ENCODE peak calls at places on chromosome 18, in ten cellular contexts. Q is breast epithelium; E is CD8-positive, alpha-beta T cell; A is right atrium auricular region; J is tibial artery; K is thyroid gland; T is adrenal gland; I is lung; O is H9; X is neural progenitor cell. Z is an unnamed sample.

GRCh38 chr18:54210463-54210862 is 14.0 kb downstream of the MBD2 start:
- DNase-seq in Q (no peak), E (no peak), A (no peak), J (no peak), K (no peak), T (no peak), I (no peak), O (no peak), X (no peak), Z (no peak)

GRCh38 chr18:10560457-10561045 is 34.7 kb downstream of the NAPG start:
- DNase-seq in Q (peak; percentile 69), E (peak; percentile 21), A (peak; percentile 88), J (peak; percentile 79), K (peak; percentile 88), T (peak; percentile 85), I (peak; percentile 76), O (peak; percentile 82), X (peak; percentile 83), Z (peak; percentile 52)

GRCh38 chr18:6145645-6146308 is 250.5 kb upstream of the TMEM200C start:
- DNase-seq in Q (no peak), E (no peak), A (no peak), J (no peak), K (peak; percentile 94), T (no peak), I (no peak), O (peak; percentile 33), X (no peak), Z (no peak)

GRCh38 chr18:22214731-22215528 is 45.5 kb downstream of the GATA6 start:
- DNase-seq in Q (no peak), E (no peak), A (no peak), J (no peak), K (no peak), T (no peak), I (no peak), O (no peak), X (no peak), Z (peak; percentile 71)

GRCh38 chr18:27400001-27400400 is 214.9 kb upstream of the CHST9 start:
- DNase-seq in Q (no peak), E (no peak), A (no peak), J (no peak), K (no peak), T (no peak), I (no peak), O (peak; percentile 84), X (peak; percentile 37), Z (no peak)

GRCh38 chr18:26133652-26134051 is at the start of gene PSMA8:
- DNase-seq in Q (no peak), E (peak; percentile 10), A (no peak), J (no peak), K (peak; percentile 12), T (no peak), I (no peak), O (peak; percentile 65), X (peak; percentile 17), Z (no peak)

GRCh38 chr18:67483237-67483636 is 33.3 kb downstream of the DSEL start:
- DNase-seq in Q (no peak), E (no peak), A (no peak), J (no peak), K (peak; percentile 64), T (no peak), I (no peak), O (no peak), X (peak; percentile 12), Z (no peak)

GRCh38 chr18:46167971-46168370 is 63.8 kb downstream of the HAUS1 start:
- DNase-seq in Q (no peak), E (no peak), A (no peak), J (no peak), K (no peak), T (no peak), I (peak; percentile 32), O (no peak), X (no peak), Z (no peak)

GRCh38 chr18:53625997-53626599 is 598.4 kb downstream of the MBD2 start:
- DNase-seq in Q (no peak), E (no peak), A (no peak), J (no peak), K (no peak), T (no peak), I (no peak), O (peak; percentile 41), X (no peak), Z (no peak)

GRCh38 chr18:23883277-23883790 is 131.2 kb upstream of the TTC39C start:
- DNase-seq in Q (peak; percentile 84), E (no peak), A (no peak), J (peak; percentile 77), K (no peak), T (no peak), I (no peak), O (no peak), X (no peak), Z (peak; percentile 86)

GRCh38 chr18:9449580-9449979 is 25.7 kb upstream of the RALBP1 start:
- DNase-seq in Q (no peak), E (no peak), A (no peak), J (no peak), K (no peak), T (no peak), I (no peak), O (no peak), X (peak; percentile 11), Z (no peak)

GRCh38 chr18:79545255-79545654 is 134.3 kb upstream of the CTDP1 start:
- DNase-seq in Q (no peak), E (no peak), A (no peak), J (peak; percentile 57), K (no peak), T (no peak), I (no peak), O (no peak), X (no peak), Z (no peak)

GRCh38 chr18:79111483-79111882 is 42.3 kb downstream of the ATP9B start:
- DNase-seq in Q (no peak), E (no peak), A (no peak), J (no peak), K (no peak), T (no peak), I (no peak), O (no peak), X (no peak), Z (no peak)

DNA sequence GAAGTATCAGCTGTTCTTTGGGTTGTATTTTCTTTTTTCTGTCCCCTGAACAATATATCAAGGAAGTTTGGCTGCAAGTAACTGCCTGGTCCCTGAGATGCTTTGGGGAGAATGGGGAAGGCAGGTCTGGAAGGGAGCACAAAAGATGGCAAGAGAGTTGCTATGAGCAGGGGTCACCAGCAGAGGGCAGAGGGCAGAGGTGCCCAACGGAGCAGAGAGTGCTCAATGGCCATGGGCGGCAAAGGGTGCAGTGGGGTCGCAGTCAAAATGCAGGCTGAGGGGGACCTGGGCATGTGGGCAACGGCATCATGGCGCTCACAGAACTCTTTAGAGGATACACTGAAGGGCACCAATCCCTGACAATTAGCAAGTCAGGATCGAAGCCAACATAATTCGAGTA is 107.7 kb upstream of the ATP8B1 start:
- DNase-seq in Q (no peak), E (no peak), A (no peak), J (no peak), K (no peak), T (no peak), I (no peak), O (peak; percentile 73), X (peak; percentile 31), Z (no peak)
- TF ChIP-seq CTCF in Q (no peak), E (no peak), A (no peak), J (no peak), K (no peak), T (no peak), I (no peak), O (peak; percentile 73), X (peak; percentile 59), Z (peak; percentile 50)

DNA sequence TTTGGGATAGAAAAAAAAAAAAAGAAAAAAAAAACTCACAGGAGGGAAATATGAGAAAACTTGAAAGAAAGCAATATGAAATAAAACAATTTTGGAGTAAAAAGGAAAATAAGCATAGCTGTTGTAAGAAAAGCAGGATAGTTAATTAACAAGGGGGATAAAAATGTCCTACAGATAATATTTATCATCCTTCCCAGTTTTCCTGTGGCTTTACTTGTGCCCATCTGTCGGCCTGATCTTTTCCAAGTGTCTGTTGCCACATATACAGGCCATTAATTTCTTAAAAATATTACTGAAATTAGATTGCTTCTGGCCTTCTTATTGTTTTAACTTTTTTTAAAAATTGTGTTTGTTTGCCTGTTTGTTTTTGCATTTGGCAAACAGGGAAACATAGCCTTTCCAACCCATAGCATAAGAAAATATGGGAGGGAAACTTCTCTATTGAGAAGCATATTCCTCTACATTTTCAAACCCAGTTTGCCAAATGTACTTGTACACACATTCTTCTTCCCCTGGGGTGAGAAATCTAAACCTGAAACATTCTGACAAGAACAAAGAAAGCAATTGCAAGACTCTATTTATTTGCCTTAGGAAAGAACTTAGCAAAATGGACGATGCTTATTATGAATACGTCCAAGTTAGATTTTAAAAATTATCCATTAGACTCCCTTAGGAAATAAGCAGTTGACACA is 272.3 kb downstream of the CDH20 start:
- DNase-seq in Q (no peak), E (no peak), A (no peak), J (no peak), K (no peak), T (no peak), I (no peak), O (no peak), X (no peak), Z (no peak)
- H3K27ac ChIP-seq in Q (peak overlapping the region; percentile 64), E (no peak overlapping the region), A (peak overlapping the region; percentile 87), J (peak overlapping the region; percentile 41), K (peak overlapping the region; percentile 56), T (peak overlapping the region; percentile 84), I (peak overlapping the region; percentile 43), O (no peak overlapping the region), X (no peak overlapping the region), Z (peak overlapping the region; percentile 49)

GRCh38 chr18:13264986-13265900 is 46.7 kb downstream of the LDLRAD4 start:
- DNase-seq in Q (peak; percentile 13), E (no peak), A (peak; percentile 56), J (no peak), K (no peak), T (no peak), I (no peak), O (no peak), X (no peak), Z (no peak)
- H3K4me1 ChIP-seq in Q (peaks cover 46% of the 10 kb centered on the region), E (peaks cover 52% of the 10 kb centered on the region), A (peaks cover 94% of the 10 kb centered on the region), J (peaks cover 89% of the 10 kb centered on the region), K (peaks cover 79% of the 10 kb centered on the region), T (peaks cover 71% of the 10 kb centered on the region), I (peaks cover 6% of the 10 kb centered on the region), O (peaks cover 2% of the 10 kb centered on the region), X (peaks cover 14% of the 10 kb centered on the region), Z (no peaks in the 10 kb centered on the region)

GRCh38 chr18:75208055-75208835 is 694 bp downstream of the PTGR3 start:
- DNase-seq in Q (peak; percentile 47), E (no peak), A (no peak), J (peak; percentile 75), K (peak; percentile 54), T (peak; percentile 42), I (peak; percentile 54), O (peak; percentile 50), X (peak; percentile 65), Z (no peak)
- TF ChIP-seq CTCF in Q (no peak), E (no peak), A (no peak), J (no peak), K (no peak), T (no peak), I (no peak), O (peak; percentile 11), X (peak; percentile 16), Z (peak; percentile 2)

DNA sequence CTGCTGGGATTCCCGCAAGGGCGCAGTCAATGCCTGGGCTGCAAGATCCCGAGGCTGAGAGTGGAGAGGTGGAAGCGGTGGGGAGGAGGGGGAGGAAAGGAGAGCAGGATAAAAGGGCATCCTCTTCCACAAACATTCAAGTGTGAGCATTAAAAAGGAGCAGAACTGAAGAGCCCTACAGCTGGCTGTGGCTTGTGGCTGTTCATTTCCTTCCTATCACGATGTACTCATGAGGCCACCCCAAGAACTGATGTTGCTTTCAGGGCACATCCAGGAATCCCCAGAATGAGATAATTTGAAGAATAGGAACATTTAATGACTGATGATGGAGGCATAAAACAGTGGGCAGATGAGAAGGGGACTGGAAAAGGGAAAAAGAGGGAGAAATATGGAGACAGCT is 230.8 kb upstream of the SMIM21 start:
- DNase-seq in Q (no peak), E (no peak), A (no peak), J (no peak), K (no peak), T (no peak), I (no peak), O (no peak), X (no peak), Z (no peak)
- H3K27ac ChIP-seq in Q (no peak overlapping the region), E (no peak overlapping the region), A (no peak overlapping the region), J (no peak overlapping the region), K (no peak overlapping the region), T (no peak overlapping the region), I (no peak overlapping the region), O (no peak overlapping the region), X (no peak overlapping the region), Z (no peak overlapping the region)